ENCODE peak calls at places on chromosomes 4 and X, in seven cellular contexts. One of them, this sample, is unnamed.

GRCh38 chr4:96103086-96103485 is 263.2 kb downstream of the PDHA2 start:
- DNase-seq in NCI-H1092 treated with DMSO at 0.1 percent for 48 hours: no peak
- DNase-seq in fibroblast of lung: peak
- DNase-seq in sciatic nerve: no peak
- DNase-seq in naive thymus-derived CD8-positive, alpha-beta T cell: no peak
- DNase-seq in activated T-cell treated with anti-CD3 and anti-CD28 coated beads for 1 hour: no peak
- DNase-seq in fibroblast of villous mesenchyme: peak
- DNase-seq in this sample: no peak

GRCh38 chr4:74223801-74224200 is 65.9 kb downstream of the MTHFD2L start:
- DNase-seq in sciatic nerve: no peak
- DNase-seq in fibroblast of lung: peak
- DNase-seq in NCI-H1092 treated with DMSO at 0.1 percent for 48 hours: no peak
- DNase-seq in naive thymus-derived CD8-positive, alpha-beta T cell: no peak
- DNase-seq in activated T-cell treated with anti-CD3 and anti-CD28 coated beads for 1 hour: no peak
- DNase-seq in fibroblast of villous mesenchyme: peak
- DNase-seq in this sample: no peak

GRCh38 chr4:78297075-78297815 is 240.1 kb downstream of the FRAS1 start:
- DNase-seq in fibroblast of villous mesenchyme: peak
- DNase-seq in activated T-cell treated with anti-CD3 and anti-CD28 coated beads for 1 hour: no peak
- DNase-seq in fibroblast of lung: peak
- DNase-seq in sciatic nerve: no peak
- DNase-seq in NCI-H1092 treated with DMSO at 0.1 percent for 48 hours: no peak
- DNase-seq in naive thymus-derived CD8-positive, alpha-beta T cell: no peak
- DNase-seq in this sample: no peak

GRCh38 chr4:119559044-119559647 is 69.5 kb downstream of the PDE5A start:
- DNase-seq in fibroblast of lung: peak
- DNase-seq in fibroblast of villous mesenchyme: peak
- DNase-seq in NCI-H1092 treated with DMSO at 0.1 percent for 48 hours: peak
- DNase-seq in naive thymus-derived CD8-positive, alpha-beta T cell: peak
- DNase-seq in sciatic nerve: no peak
- DNase-seq in activated T-cell treated with anti-CD3 and anti-CD28 coated beads for 1 hour: no peak
- DNase-seq in this sample: no peak

GRCh38 chrX:11097920-11098319 is 13.2 kb upstream of the HCCS start:
- DNase-seq in fibroblast of villous mesenchyme: no peak
- DNase-seq in naive thymus-derived CD8-positive, alpha-beta T cell: no peak
- DNase-seq in NCI-H1092 treated with DMSO at 0.1 percent for 48 hours: peak
- DNase-seq in fibroblast of lung: no peak
- DNase-seq in sciatic nerve: no peak
- DNase-seq in activated T-cell treated with anti-CD3 and anti-CD28 coated beads for 1 hour: no peak
- DNase-seq in this sample: no peak

GRCh38 chrX:13078739-13079444 is 34.5 kb upstream of the FAM9C start:
- DNase-seq in sciatic nerve: no peak
- DNase-seq in fibroblast of lung: peak
- DNase-seq in naive thymus-derived CD8-positive, alpha-beta T cell: no peak
- DNase-seq in activated T-cell treated with anti-CD3 and anti-CD28 coated beads for 1 hour: no peak
- DNase-seq in fibroblast of villous mesenchyme: peak
- DNase-seq in NCI-H1092 treated with DMSO at 0.1 percent for 48 hours: peak
- DNase-seq in this sample: no peak

GRCh38 chrX:154349359-154349935 is 25.0 kb downstream of the FLNA start:
- DNase-seq in NCI-H1092 treated with DMSO at 0.1 percent for 48 hours: no peak
- DNase-seq in sciatic nerve: no peak
- DNase-seq in fibroblast of lung: no peak
- DNase-seq in naive thymus-derived CD8-positive, alpha-beta T cell: no peak
- DNase-seq in fibroblast of villous mesenchyme: no peak
- DNase-seq in activated T-cell treated with anti-CD3 and anti-CD28 coated beads for 1 hour: no peak
- DNase-seq in this sample: no peak

GRCh38 chrX:75997692-75998091 is 175.2 kb upstream of the PBDC1 start:
- DNase-seq in sciatic nerve: no peak
- DNase-seq in fibroblast of lung: no peak
- DNase-seq in naive thymus-derived CD8-positive, alpha-beta T cell: no peak
- DNase-seq in NCI-H1092 treated with DMSO at 0.1 percent for 48 hours: no peak
- DNase-seq in fibroblast of villous mesenchyme: no peak
- DNase-seq in activated T-cell treated with anti-CD3 and anti-CD28 coated beads for 1 hour: no peak
- DNase-seq in this sample: no peak

GRCh38 chrX:129525162-129525561 is 1.9 kb upstream of the SMARCA1 start:
- DNase-seq in NCI-H1092 treated with DMSO at 0.1 percent for 48 hours: no peak
- DNase-seq in sciatic nerve: no peak
- DNase-seq in naive thymus-derived CD8-positive, alpha-beta T cell: no peak
- DNase-seq in fibroblast of villous mesenchyme: no peak
- DNase-seq in fibroblast of lung: no peak
- DNase-seq in activated T-cell treated with anti-CD3 and anti-CD28 coated beads for 1 hour: no peak
- DNase-seq in this sample: no peak

GRCh38 chr4:182255421-182256190 is 12.4 kb downstream of the TENM3 start:
- DNase-seq in NCI-H1092 treated with DMSO at 0.1 percent for 48 hours: no peak
- DNase-seq in sciatic nerve: no peak
- DNase-seq in naive thymus-derived CD8-positive, alpha-beta T cell: no peak
- DNase-seq in fibroblast of villous mesenchyme: no peak
- DNase-seq in activated T-cell treated with anti-CD3 and anti-CD28 coated beads for 1 hour: no peak
- DNase-seq in fibroblast of lung: no peak
- DNase-seq in this sample: no peak

GRCh38 chr4:85595098-85595775 is 120.3 kb downstream of the ARHGAP24 start:
- DNase-seq in fibroblast of lung: no peak
- DNase-seq in fibroblast of villous mesenchyme: peak
- DNase-seq in NCI-H1092 treated with DMSO at 0.1 percent for 48 hours: no peak
- DNase-seq in activated T-cell treated with anti-CD3 and anti-CD28 coated beads for 1 hour: no peak
- DNase-seq in naive thymus-derived CD8-positive, alpha-beta T cell: no peak
- DNase-seq in sciatic nerve: no peak
- DNase-seq in this sample: no peak

GRCh38 chr4:55661398-55662056 is 25.4 kb upstream of the NMU start:
- DNase-seq in fibroblast of lung: no peak
- DNase-seq in naive thymus-derived CD8-positive, alpha-beta T cell: no peak
- DNase-seq in NCI-H1092 treated with DMSO at 0.1 percent for 48 hours: no peak
- DNase-seq in activated T-cell treated with anti-CD3 and anti-CD28 coated beads for 1 hour: no peak
- DNase-seq in sciatic nerve: no peak
- DNase-seq in fibroblast of villous mesenchyme: no peak
- DNase-seq in this sample: no peak

GRCh38 chr4:74608151-74608949 is 163.4 kb downstream of the AREG start:
- DNase-seq in fibroblast of lung: peak
- DNase-seq in NCI-H1092 treated with DMSO at 0.1 percent for 48 hours: no peak
- DNase-seq in activated T-cell treated with anti-CD3 and anti-CD28 coated beads for 1 hour: no peak
- DNase-seq in naive thymus-derived CD8-positive, alpha-beta T cell: no peak
- DNase-seq in fibroblast of villous mesenchyme: peak
- DNase-seq in sciatic nerve: no peak
- DNase-seq in this sample: no peak

GRCh38 chr4:151012836-151013235 is 2.2 kb downstream of the LRBA start:
- DNase-seq in naive thymus-derived CD8-positive, alpha-beta T cell: no peak
- DNase-seq in NCI-H1092 treated with DMSO at 0.1 percent for 48 hours: no peak
- DNase-seq in fibroblast of lung: no peak
- DNase-seq in fibroblast of villous mesenchyme: no peak
- DNase-seq in sciatic nerve: no peak
- DNase-seq in activated T-cell treated with anti-CD3 and anti-CD28 coated beads for 1 hour: no peak
- DNase-seq in this sample: no peak

GRCh38 chrX:10549280-10549679 is 71.1 kb downstream of the MID1 start:
- DNase-seq in sciatic nerve: no peak
- DNase-seq in NCI-H1092 treated with DMSO at 0.1 percent for 48 hours: peak
- DNase-seq in fibroblast of lung: peak
- DNase-seq in naive thymus-derived CD8-positive, alpha-beta T cell: no peak
- DNase-seq in activated T-cell treated with anti-CD3 and anti-CD28 coated beads for 1 hour: no peak
- DNase-seq in fibroblast of villous mesenchyme: peak
- DNase-seq in this sample: no peak

GRCh38 chr4:10085828-10086505 is 30.6 kb downstream of the WDR1 start:
- DNase-seq in naive thymus-derived CD8-positive, alpha-beta T cell: no peak
- DNase-seq in fibroblast of villous mesenchyme: no peak
- DNase-seq in NCI-H1092 treated with DMSO at 0.1 percent for 48 hours: no peak
- DNase-seq in sciatic nerve: no peak
- DNase-seq in fibroblast of lung: no peak
- DNase-seq in activated T-cell treated with anti-CD3 and anti-CD28 coated beads for 1 hour: no peak
- DNase-seq in this sample: no peak

GRCh38 chr4:155582971-155583437 is 83.6 kb upstream of the GUCY1A1 start:
- DNase-seq in fibroblast of villous mesenchyme: peak
- DNase-seq in NCI-H1092 treated with DMSO at 0.1 percent for 48 hours: no peak
- DNase-seq in sciatic nerve: no peak
- DNase-seq in fibroblast of lung: peak
- DNase-seq in activated T-cell treated with anti-CD3 and anti-CD28 coated beads for 1 hour: no peak
- DNase-seq in naive thymus-derived CD8-positive, alpha-beta T cell: peak
- DNase-seq in this sample: no peak

GRCh38 chr4:143399113-143399949 is 62.7 kb downstream of the GAB1 start:
- DNase-seq in fibroblast of villous mesenchyme: peak
- DNase-seq in activated T-cell treated with anti-CD3 and anti-CD28 coated beads for 1 hour: no peak
- DNase-seq in sciatic nerve: no peak
- DNase-seq in naive thymus-derived CD8-positive, alpha-beta T cell: peak
- DNase-seq in fibroblast of lung: no peak
- DNase-seq in NCI-H1092 treated with DMSO at 0.1 percent for 48 hours: peak
- DNase-seq in this sample: no peak

GRCh38 chr4:156778093-156778492 is 193.5 kb downstream of the PDGFC start:
- DNase-seq in NCI-H1092 treated with DMSO at 0.1 percent for 48 hours: no peak
- DNase-seq in naive thymus-derived CD8-positive, alpha-beta T cell: no peak
- DNase-seq in fibroblast of villous mesenchyme: no peak
- DNase-seq in fibroblast of lung: peak
- DNase-seq in sciatic nerve: no peak
- DNase-seq in activated T-cell treated with anti-CD3 and anti-CD28 coated beads for 1 hour: no peak
- DNase-seq in this sample: no peak

GRCh38 chr4:134019657-134020056 is 181.9 kb downstream of the PABPC4L start:
- DNase-seq in NCI-H1092 treated with DMSO at 0.1 percent for 48 hours: no peak
- DNase-seq in sciatic nerve: no peak
- DNase-seq in activated T-cell treated with anti-CD3 and anti-CD28 coated beads for 1 hour: no peak
- DNase-seq in fibroblast of lung: peak
- DNase-seq in naive thymus-derived CD8-positive, alpha-beta T cell: no peak
- DNase-seq in fibroblast of villous mesenchyme: no peak
- DNase-seq in this sample: no peak

GRCh38 chr4:56466910-56467283 is 520 bp upstream of the SRP72 start:
- DNase-seq in fibroblast of villous mesenchyme: no peak
- DNase-seq in naive thymus-derived CD8-positive, alpha-beta T cell: no peak
- DNase-seq in fibroblast of lung: no peak
- DNase-seq in sciatic nerve: no peak
- DNase-seq in NCI-H1092 treated with DMSO at 0.1 percent for 48 hours: peak
- DNase-seq in activated T-cell treated with anti-CD3 and anti-CD28 coated beads for 1 hour: no peak
- DNase-seq in this sample: no peak

GRCh38 chr4:128757712-128758111 is 51.8 kb upstream of the JADE1 start:
- DNase-seq in fibroblast of lung: no peak
- DNase-seq in sciatic nerve: no peak
- DNase-seq in activated T-cell treated with anti-CD3 and anti-CD28 coated beads for 1 hour: no peak
- DNase-seq in fibroblast of villous mesenchyme: peak
- DNase-seq in NCI-H1092 treated with DMSO at 0.1 percent for 48 hours: no peak
- DNase-seq in naive thymus-derived CD8-positive, alpha-beta T cell: no peak
- DNase-seq in this sample: no peak

GRCh38 chrX:130615941-130616340 is 214.2 kb downstream of the RBMX2 start:
- DNase-seq in activated T-cell treated with anti-CD3 and anti-CD28 coated beads for 1 hour: no peak
- DNase-seq in naive thymus-derived CD8-positive, alpha-beta T cell: no peak
- DNase-seq in sciatic nerve: no peak
- DNase-seq in fibroblast of villous mesenchyme: no peak
- DNase-seq in NCI-H1092 treated with DMSO at 0.1 percent for 48 hours: no peak
- DNase-seq in fibroblast of lung: no peak
- DNase-seq in this sample: no peak

GRCh38 chrX:119981286-119982070 is 37.9 kb upstream of the NKAP start:
- DNase-seq in naive thymus-derived CD8-positive, alpha-beta T cell: no peak
- DNase-seq in fibroblast of lung: peak
- DNase-seq in fibroblast of villous mesenchyme: peak
- DNase-seq in activated T-cell treated with anti-CD3 and anti-CD28 coated beads for 1 hour: no peak
- DNase-seq in NCI-H1092 treated with DMSO at 0.1 percent for 48 hours: peak
- DNase-seq in sciatic nerve: no peak
- DNase-seq in this sample: no peak

GRCh38 chrX:133859860-133860259 is 125.5 kb downstream of the GPC3 start:
- DNase-seq in naive thymus-derived CD8-positive, alpha-beta T cell: no peak
- DNase-seq in fibroblast of lung: peak
- DNase-seq in activated T-cell treated with anti-CD3 and anti-CD28 coated beads for 1 hour: no peak
- DNase-seq in NCI-H1092 treated with DMSO at 0.1 percent for 48 hours: peak
- DNase-seq in fibroblast of villous mesenchyme: peak
- DNase-seq in sciatic nerve: no peak
- DNase-seq in this sample: no peak

GRCh38 chrX:68498044-68498507 is 775 bp upstream of the YIPF6 start:
- DNase-seq in sciatic nerve: no peak
- DNase-seq in fibroblast of villous mesenchyme: peak
- DNase-seq in fibroblast of lung: no peak
- DNase-seq in activated T-cell treated with anti-CD3 and anti-CD28 coated beads for 1 hour: no peak
- DNase-seq in naive thymus-derived CD8-positive, alpha-beta T cell: no peak
- DNase-seq in NCI-H1092 treated with DMSO at 0.1 percent for 48 hours: no peak
- DNase-seq in this sample: no peak

GRCh38 chr4:141768954-141769353 is 132.6 kb downstream of the IL15 start:
- DNase-seq in fibroblast of lung: peak
- DNase-seq in naive thymus-derived CD8-positive, alpha-beta T cell: no peak
- DNase-seq in fibroblast of villous mesenchyme: peak
- DNase-seq in activated T-cell treated with anti-CD3 and anti-CD28 coated beads for 1 hour: no peak
- DNase-seq in NCI-H1092 treated with DMSO at 0.1 percent for 48 hours: no peak
- DNase-seq in sciatic nerve: no peak
- DNase-seq in this sample: no peak

GRCh38 chr4:7558436-7558835 is 123.7 kb upstream of the PSAPL1 start:
- DNase-seq in naive thymus-derived CD8-positive, alpha-beta T cell: no peak
- DNase-seq in fibroblast of lung: no peak
- DNase-seq in sciatic nerve: no peak
- DNase-seq in NCI-H1092 treated with DMSO at 0.1 percent for 48 hours: no peak
- DNase-seq in activated T-cell treated with anti-CD3 and anti-CD28 coated beads for 1 hour: no peak
- DNase-seq in fibroblast of villous mesenchyme: no peak
- DNase-seq in this sample: no peak